ENCODE peak calls at places on chromosomes 13 and 19, in seven cellular contexts. O, S, B, X, M, A and W are unnamed samples.

GRCh38 chr13:106362637-106363036 is 172.8 kb downstream of the EFNB2 start:
- DNase-seq in A (no peak), X (no peak), S (no peak), M (no peak), B (no peak), O (no peak), W (no peak)

GRCh38 chr19:38037151-38037611 is 130.2 kb downstream of the SIPA1L3 start:
- DNase-seq in O (no peak), M (no peak), S (no peak), X (no peak), B (no peak), A (no peak), W (no peak)

GRCh38 chr13:84885868-84886267 is 913.4 kb downstream of the SLITRK6 start:
- DNase-seq in S (no peak), B (no peak), M (no peak), O (no peak), A (no peak), X (no peak), W (no peak)

GRCh38 chr19:38441660-38442348 is 8.3 kb downstream of the RYR1 start:
- DNase-seq in O (peak), A (no peak), B (peak), M (peak), X (no peak), S (peak), W (no peak)

GRCh38 chr19:15404780-15405211 is 14.0 kb downstream of the AKAP8L start:
- DNase-seq in X (no peak), A (no peak), O (no peak), B (no peak), S (no peak), M (no peak), W (no peak)

GRCh38 chr13:89115307-89115706 is 1444.1 kb downstream of the SLITRK5 start:
- DNase-seq in M (no peak), X (no peak), O (peak), B (no peak), S (peak), A (no peak), W (peak)

GRCh38 chr13:43307921-43308433 is 284.6 kb downstream of the DNAJC15 start:
- DNase-seq in A (no peak), M (no peak), X (peak), O (no peak), S (no peak), B (peak), W (no peak)

GRCh38 chr13:71028884-71029283 is 838.1 kb downstream of the DACH1 start:
- DNase-seq in A (no peak), S (no peak), O (no peak), X (no peak), M (no peak), B (no peak), W (no peak)

GRCh38 chr13:65264066-65264465 is 1966.1 kb downstream of the PCDH9 start:
- DNase-seq in S (no peak), A (no peak), X (no peak), O (no peak), B (no peak), M (no peak), W (no peak)

GRCh38 chr19:18904334-18905057 is 8.5 kb upstream of the CERS1 start:
- DNase-seq in X (no peak), M (no peak), S (no peak), A (no peak), O (no peak), B (no peak), W (no peak)

GRCh38 chr19:42467437-42467760 is 24.7 kb upstream of the CXCL17 start:
- DNase-seq in S (no peak), O (no peak), M (no peak), B (no peak), X (no peak), A (no peak), W (no peak)

GRCh38 chr19:46958542-46958941 is 61.1 kb upstream of the NPAS1 start:
- DNase-seq in M (no peak), S (no peak), O (no peak), A (no peak), B (peak), X (no peak), W (no peak)
- TF ChIP-seq SP1 in M (no peak), S (no peak), O (no peak), A (no peak), B (no peak), X (no peak), W (no peak)

GRCh38 chr19:2270157-2270571 is 11.8 kb downstream of the PEAK3 start:
- DNase-seq in S (no peak), O (peak), A (no peak), M (no peak), B (no peak), X (no peak), W (no peak)
- TF ChIP-seq SP1 in S (no peak), O (no peak), A (no peak), M (no peak), B (no peak), X (no peak), W (no peak)

GRCh38 chr13:26457212-26457611 is 100.3 kb upstream of the WASF3 start:
- DNase-seq in A (no peak), S (no peak), X (no peak), O (no peak), M (no peak), B (no peak), W (no peak)

GRCh38 chr13:26463848-26464247 is 93.6 kb upstream of the WASF3 start:
- DNase-seq in M (no peak), X (no peak), A (no peak), S (no peak), B (no peak), O (no peak), W (no peak)

GRCh38 chr13:26459276-26460131 is 98.0 kb upstream of the WASF3 start:
- DNase-seq in A (no peak), M (no peak), X (no peak), O (no peak), S (no peak), B (no peak), W (no peak)

GRCh38 chr13:26458196-26458734 is 99.2 kb upstream of the WASF3 start:
- DNase-seq in X (no peak), O (no peak), A (no peak), M (no peak), S (no peak), B (no peak), W (no peak)

GRCh38 chr13:26460652-26461051 is 96.8 kb upstream of the WASF3 start:
- DNase-seq in A (no peak), B (no peak), S (no peak), X (no peak), M (no peak), O (no peak), W (no peak)
- TF ChIP-seq SP1 in A (no peak), B (no peak), S (no peak), X (no peak), M (no peak), O (no peak), W (no peak)

GRCh38 chr13:30191491-30192100 is 115.8 kb downstream of the KATNAL1 start:
- DNase-seq in S (no peak), X (no peak), B (no peak), M (no peak), O (no peak), A (no peak), W (no peak)

GRCh38 chr13:30193279-30194234 is 113.8 kb downstream of the KATNAL1 start:
- DNase-seq in A (no peak), S (no peak), X (peak), O (no peak), B (no peak), M (no peak), W (no peak)

GRCh38 chr13:30194906-30195305 is 112.4 kb downstream of the KATNAL1 start:
- DNase-seq in O (no peak), A (no peak), X (no peak), S (no peak), B (no peak), M (no peak), W (no peak)

GRCh38 chr13:30196025-30196424 is 111.3 kb downstream of the KATNAL1 start:
- DNase-seq in S (peak), A (peak), X (no peak), O (no peak), B (no peak), M (no peak), W (peak)

DNA sequence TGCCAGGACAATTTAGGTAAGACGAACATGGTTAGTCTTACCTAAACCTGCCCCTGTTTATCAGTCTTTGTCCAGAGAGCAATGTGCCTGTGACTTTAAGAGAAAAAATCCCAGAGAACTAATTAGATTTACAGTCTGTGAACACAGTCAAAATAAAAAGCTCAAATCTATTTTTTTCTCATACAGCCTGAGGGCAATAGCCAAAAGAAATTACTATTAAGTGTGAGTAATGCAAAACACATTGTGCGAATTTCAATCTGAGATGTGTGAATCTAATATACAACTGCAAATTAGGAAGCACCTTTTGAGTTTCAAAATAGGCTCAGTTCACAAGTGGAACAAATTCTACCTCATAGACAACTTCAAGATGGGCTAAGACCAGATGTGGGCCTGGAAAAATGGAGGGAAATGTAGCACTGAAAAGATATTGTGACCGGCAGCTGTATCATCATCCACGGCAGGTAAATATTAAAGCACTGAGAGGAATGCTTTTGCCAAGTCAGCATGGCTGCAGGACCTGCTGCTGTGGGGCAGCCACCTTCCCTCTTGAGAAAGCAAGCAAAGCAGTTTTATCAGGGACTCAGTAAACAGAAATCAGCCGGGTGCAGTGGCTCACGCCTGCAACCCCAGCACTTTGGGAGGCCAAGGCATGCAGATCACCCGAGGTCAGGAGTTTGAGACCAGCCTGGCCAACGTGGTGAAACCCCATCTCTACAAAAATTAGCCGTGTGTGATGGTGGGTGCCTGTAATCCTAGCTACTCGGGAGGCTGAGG is 114.8 kb downstream of the KATNAL1 start:
- DNase-seq in B (no peak), X (peak), M (no peak), S (no peak), O (no peak), A (no peak), W (no peak)
- TF ChIP-seq SP1 in B (no peak), X (no peak), M (no peak), S (no peak), O (no peak), A (no peak), W (no peak)

GRCh38 chr13:30355405-30355741 is 48.0 kb upstream of the KATNAL1 start:
- DNase-seq in X (no peak), A (no peak), M (peak), B (peak), S (peak), O (peak), W (no peak)
- TF ChIP-seq SP1 in X (no peak), A (no peak), M (no peak), B (no peak), S (no peak), O (no peak), W (no peak)

GRCh38 chr13:28055362-28055761 is 45.0 kb downstream of the FLT3 start:
- DNase-seq in X (no peak), A (no peak), M (no peak), O (no peak), B (no peak), S (no peak), W (no peak)

GRCh38 chr13:28056970-28057712 is 43.2 kb downstream of the FLT3 start:
- DNase-seq in A (no peak), M (no peak), S (no peak), O (no peak), B (no peak), X (no peak), W (no peak)

GRCh38 chr13:28056426-28056825 is 44.0 kb downstream of the FLT3 start:
- DNase-seq in X (no peak), O (no peak), B (no peak), S (no peak), M (no peak), A (no peak), W (no peak)

DNA sequence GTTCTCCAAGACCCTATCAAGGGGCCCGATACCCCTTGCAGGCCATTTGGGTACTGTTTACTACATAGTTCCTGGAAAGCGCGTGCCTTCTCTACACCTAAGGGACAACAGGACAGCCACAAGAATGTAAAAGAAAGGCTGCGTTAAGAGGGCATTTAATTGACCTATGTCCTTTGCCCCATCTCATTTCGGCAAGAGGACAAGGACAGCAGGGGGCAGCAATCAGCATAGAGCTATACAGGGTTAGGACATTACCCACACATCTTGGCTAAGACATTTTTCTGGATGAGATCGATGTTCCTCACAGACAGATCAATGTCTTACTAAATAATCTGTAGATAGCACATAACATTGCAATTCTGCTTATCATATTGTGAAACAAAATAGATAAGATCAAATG is 41.2 kb downstream of the FLT3 start:
- DNase-seq in O (peak), M (peak), X (no peak), A (peak), S (peak), B (peak), W (peak)
- TF ChIP-seq SP1 in O (no peak), M (no peak), X (no peak), A (no peak), S (no peak), B (no peak), W (no peak)

DNA sequence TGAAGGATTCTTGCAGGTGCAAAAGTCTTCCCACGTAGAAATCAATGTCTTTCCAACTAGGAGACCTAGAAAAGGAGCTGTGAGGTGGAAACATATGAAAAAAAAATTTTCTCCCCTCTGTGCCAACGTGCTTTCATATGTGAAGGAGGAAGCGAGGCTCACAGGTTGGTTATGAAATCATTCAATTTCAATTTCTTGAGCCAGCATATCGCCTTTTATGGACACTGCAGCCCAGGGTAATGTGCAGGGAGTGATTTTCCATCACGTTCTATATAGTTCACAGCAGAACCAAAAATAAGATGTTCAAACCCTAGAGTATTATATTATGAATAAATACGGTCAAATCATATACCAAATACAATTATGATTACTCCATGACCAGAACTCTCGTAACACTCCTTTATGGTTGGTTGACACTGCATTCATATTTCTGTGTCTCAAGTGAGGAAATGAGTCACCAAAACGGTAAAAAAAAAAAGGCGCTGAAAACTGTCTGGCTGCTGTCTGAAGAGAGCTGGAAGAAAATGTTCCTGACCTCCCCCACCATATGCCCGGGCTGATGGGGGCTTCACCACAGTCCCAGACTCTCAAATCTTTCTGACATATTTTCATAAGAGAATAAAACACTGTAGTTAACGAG is 75.8 kb upstream of the UBAC2 start:
- DNase-seq in S (no peak), X (peak), O (no peak), B (no peak), M (no peak), A (peak), W (no peak)
- TF ChIP-seq SP1 in S (no peak), X (no peak), O (no peak), B (no peak), M (no peak), A (no peak), W (no peak)

DNA sequence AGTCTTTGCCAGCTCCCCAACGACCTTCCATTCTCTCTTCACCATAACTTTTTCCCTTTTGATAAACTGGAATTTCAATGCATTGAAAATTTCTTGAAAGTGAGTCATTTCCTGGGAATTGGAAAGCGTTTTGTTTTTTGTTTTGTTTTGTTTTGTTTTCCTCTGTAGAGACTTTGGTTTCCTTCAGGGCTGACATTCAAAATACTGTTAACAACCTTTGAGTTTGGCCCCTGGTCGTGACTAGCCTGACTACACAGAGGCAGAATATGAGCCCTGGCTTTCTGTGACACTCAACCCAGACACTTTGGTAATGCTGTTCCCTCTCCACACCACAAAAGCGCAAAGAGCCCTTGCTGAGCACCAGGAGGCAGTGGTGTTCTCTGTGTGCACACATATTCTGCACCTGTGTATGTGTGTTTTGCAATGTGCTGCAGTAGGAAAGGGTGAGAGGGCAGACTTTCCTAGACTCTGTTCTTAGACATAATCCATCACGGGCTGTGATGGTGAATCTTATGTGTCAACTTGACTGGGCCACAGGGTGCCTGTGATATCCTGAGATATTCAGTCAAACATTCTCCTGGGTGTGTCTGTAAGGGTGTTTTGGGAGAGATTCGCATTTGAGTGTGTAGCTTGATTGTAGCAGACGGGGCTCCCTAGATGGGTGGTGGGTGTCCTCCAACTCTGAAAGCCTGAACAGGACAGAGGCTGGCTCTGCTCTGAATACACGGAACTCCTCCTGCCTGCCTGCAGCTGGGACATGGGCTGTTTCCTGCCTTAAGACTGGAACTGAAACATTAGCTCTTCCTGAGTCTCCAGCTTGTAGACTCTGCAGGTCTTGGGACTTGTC is 29.5 kb upstream of the ANKRD10 start:
- DNase-seq in X (no peak), B (peak), A (peak), O (peak), M (no peak), S (peak), W (peak)
- TF ChIP-seq SP1 in X (no peak), B (no peak), A (no peak), O (no peak), M (no peak), S (no peak), W (no peak)